ENCODE peak calls at places on chromosomes 2 and 18, in six cellular contexts. Z is activated CD4-positive, alpha-beta T cell treated with anti-CD3 and anti-CD28 coated beads, Interleukin-2, amount 50 U/mL, for 48 hours; N is activated T-helper 9 cell treated with anti-CD3 and anti-CD28 coated beads, Interleukin-2, amount 50 U/mL, for 16 hours; Y is PC-9; E is hippocampal formation; L is stimulated activated CD8-positive, alpha-beta memory T cell treated with anti-CD3 and anti-CD28 coated beads, Interleukin-4, amount 100 ng/mL, for 24 hours. V is an unnamed sample.
A peak's percentile ranks its signal among the peaks of the same experiment; 100 is the strongest.

GRCh38 chr2:191204443-191204842 is 40.8 kb upstream of the MYO1B start:
- DNase-seq in E (no peak), Z (no peak), L (no peak), Y (no peak), N (no peak), V (no peak)

GRCh38 chr2:71804251-71804650 is 343.4 kb downstream of the CYP26B1 start:
- DNase-seq in E (no peak), Y (no peak), L (no peak), N (no peak), Z (no peak), V (no peak)

GRCh38 chr2:54859997-54860701 is 136.7 kb downstream of the EML6 start:
- DNase-seq in L (no peak), Z (no peak), Y (no peak), E (no peak), N (no peak), V (no peak)

GRCh38 chr2:3457524-3458395 is 61.6 kb downstream of the ADI1 start:
- DNase-seq in L (no peak), Y (no peak), Z (no peak), N (no peak), E (no peak), V (no peak)

GRCh38 chr18:51330739-51331138 is 133.3 kb upstream of the MEX3C start:
- DNase-seq in N (no peak), E (no peak), L (no peak), Z (no peak), Y (no peak), V (no peak)

GRCh38 chr2:239445771-239446524 is 45.1 kb upstream of the HDAC4 start:
- DNase-seq in L (no peak), E (peak; percentile 74), N (no peak), Z (no peak), Y (no peak), V (no peak)

GRCh38 chr18:54557958-54558357 is 33.1 kb upstream of the DYNAP start:
- DNase-seq in Z (no peak), Y (no peak), N (no peak), E (no peak), L (no peak), V (no peak)

GRCh38 chr2:27932396-27932795 is 41.9 kb downstream of the BABAM2 start:
- DNase-seq in E (no peak), N (no peak), L (no peak), Y (peak; percentile 37), Z (no peak), V (no peak)

GRCh38 chr2:44314354-44314753 is 39.1 kb downstream of the SLC3A1 start:
- DNase-seq in Z (no peak), Y (no peak), E (no peak), L (no peak), N (no peak), V (no peak)

GRCh38 chr2:47310801-47311560 is 92.0 kb upstream of the MSH2 start:
- DNase-seq in Y (peak; percentile 54), N (no peak), L (no peak), Z (no peak), E (peak; percentile 92), V (no peak)

GRCh38 chr2:71000780-71001591 is 6.3 kb upstream of the TEX261 start:
- DNase-seq in Y (peak; percentile 60), E (peak; percentile 47), Z (peak; percentile 84), L (peak; percentile 69), N (peak; percentile 64), V (peak; percentile 72)

GRCh38 chr2:230734247-230735175 is 21.9 kb downstream of the CAB39 start:
- DNase-seq in E (no peak), Y (no peak), L (no peak), Z (no peak), N (no peak), V (no peak)

GRCh38 chr2:1446281-1446680 is 33.0 kb downstream of the TPO start:
- DNase-seq in L (no peak), N (no peak), Z (no peak), E (no peak), Y (no peak), V (no peak)

GRCh38 chr2:98387478-98387877 is 41.2 kb downstream of the CNGA3 start:
- DNase-seq in Y (no peak), E (no peak), L (no peak), N (no peak), Z (no peak), V (no peak)

GRCh38 chr2:48433682-48434081 is 96.3 kb upstream of the STON1 start:
- DNase-seq in E (peak; percentile 20), Y (no peak), Z (no peak), N (no peak), L (no peak), V (no peak)

V was measured in stimulated activated naive B cell treated with anti-CD40 and anti-IgM and Interleukin-4, amounts not matched to agents 10 μg/mL and 1 μg/mL and 100 μg/mL, for 72 hours.